ENCODE peak calls at places on chromosomes 2 and 18, in four cellular contexts. L, F, C and H are unnamed samples.

GRCh38 chr2:56185101-56185581 is 1.4 kb downstream of the CCDC85A start:
- DNase-seq in L (no peak), F (no peak), C (no peak), H (no peak)

GRCh38 chr2:70709275-70709674 is 58.7 kb downstream of the ADD2 start:
- DNase-seq in L (no peak), C (no peak), F (no peak), H (no peak)

GRCh38 chr2:10883066-10883465 is 28.7 kb upstream of the KCNF1 start:
- DNase-seq in C (no peak), L (no peak), F (no peak), H (no peak)

GRCh38 chr2:134441153-134441863 is 187.4 kb downstream of the MGAT5 start:
- DNase-seq in F (no peak), L (no peak), C (no peak), H (no peak)

GRCh38 chr2:237041231-237041630 is 44.5 kb upstream of the COPS8 start:
- DNase-seq in C (no peak), L (no peak), F (no peak), H (peak; percentile 8)

GRCh38 chr2:55610954-55611743 is 6.3 kb downstream of the PPP4R3B start:
- DNase-seq in L (no peak), F (no peak), C (no peak), H (no peak)

GRCh38 chr18:32378705-32379104 is 92.0 kb downstream of the GAREM1 start:
- DNase-seq in F (peak; percentile 66), L (no peak), C (no peak), H (no peak)

GRCh38 chr2:108215794-108216211 is 24.0 kb upstream of the SULT1C3 start:
- DNase-seq in C (no peak), L (peak; percentile 38), F (peak; percentile 55), H (peak; percentile 15)

GRCh38 chr18:9825571-9826073 is 60.2 kb upstream of the TXNDC2 start:
- DNase-seq in C (no peak), L (no peak), F (peak; percentile 47), H (peak; percentile 90)

GRCh38 chr2:147467441-147467840 is 377.4 kb upstream of the ACVR2A start:
- DNase-seq in L (no peak), F (no peak), C (no peak), H (no peak)

GRCh38 chr2:236568068-236568921 is 1.3 kb upstream of the ACKR3 start:
- DNase-seq in F (no peak), L (no peak), C (no peak), H (no peak)

GRCh38 chr2:210477496-210477895 is 937 bp upstream of the LANCL1 start:
- DNase-seq in C (no peak), L (peak; percentile 58), F (peak; percentile 54), H (peak; percentile 49)

GRCh38 chr2:232306741-232307305 is 71.7 kb upstream of the ALPP start:
- DNase-seq in C (no peak), L (no peak), F (no peak), H (no peak)

GRCh38 chr2:101546376-101547058 is 71.6 kb upstream of the RFX8 start:
- DNase-seq in C (no peak), L (no peak), F (no peak), H (no peak)

GRCh38 chr2:240885980-240886565 is 9.9 kb downstream of the MAB21L4 start:
- DNase-seq in L (no peak), F (no peak), C (no peak), H (no peak)

GRCh38 chr18:61551586-61551985 is 218.4 kb downstream of the CDH20 start:
- DNase-seq in C (peak; percentile 7), F (peak; percentile 46), L (peak; percentile 53), H (peak; percentile 47)

GRCh38 chr18:45748531-45748930 is 24.6 kb downstream of the SLC14A1 start:
- DNase-seq in C (no peak), L (no peak), F (no peak), H (no peak)

GRCh38 chr2:96113367-96113677 is 3.0 kb downstream of the ADRA2B start:
- DNase-seq in L (no peak), C (no peak), F (no peak), H (no peak)

GRCh38 chr2:176414641-176415040 is 145.4 kb downstream of the MTX2 start:
- DNase-seq in F (no peak), C (no peak), L (no peak), H (no peak)

GRCh38 chr2:105522645-105523044 is 123.8 kb upstream of the FHL2 start:
- DNase-seq in L (no peak), F (peak; percentile 41), C (no peak), H (no peak)

GRCh38 chr2:4561206-4561605 is 857.8 kb downstream of the DCDC2C start:
- DNase-seq in C (no peak), L (no peak), F (no peak), H (no peak)

GRCh38 chr2:31812051-31812798 is 198.6 kb downstream of the MEMO1 start:
- DNase-seq in F (peak; percentile 93), C (peak; percentile 68), L (no peak), H (peak; percentile 88)

GRCh38 chr2:226643550-226644275 is 155.9 kb downstream of the IRS1 start:
- DNase-seq in L (no peak), F (no peak), C (no peak), H (no peak)

DNA sequence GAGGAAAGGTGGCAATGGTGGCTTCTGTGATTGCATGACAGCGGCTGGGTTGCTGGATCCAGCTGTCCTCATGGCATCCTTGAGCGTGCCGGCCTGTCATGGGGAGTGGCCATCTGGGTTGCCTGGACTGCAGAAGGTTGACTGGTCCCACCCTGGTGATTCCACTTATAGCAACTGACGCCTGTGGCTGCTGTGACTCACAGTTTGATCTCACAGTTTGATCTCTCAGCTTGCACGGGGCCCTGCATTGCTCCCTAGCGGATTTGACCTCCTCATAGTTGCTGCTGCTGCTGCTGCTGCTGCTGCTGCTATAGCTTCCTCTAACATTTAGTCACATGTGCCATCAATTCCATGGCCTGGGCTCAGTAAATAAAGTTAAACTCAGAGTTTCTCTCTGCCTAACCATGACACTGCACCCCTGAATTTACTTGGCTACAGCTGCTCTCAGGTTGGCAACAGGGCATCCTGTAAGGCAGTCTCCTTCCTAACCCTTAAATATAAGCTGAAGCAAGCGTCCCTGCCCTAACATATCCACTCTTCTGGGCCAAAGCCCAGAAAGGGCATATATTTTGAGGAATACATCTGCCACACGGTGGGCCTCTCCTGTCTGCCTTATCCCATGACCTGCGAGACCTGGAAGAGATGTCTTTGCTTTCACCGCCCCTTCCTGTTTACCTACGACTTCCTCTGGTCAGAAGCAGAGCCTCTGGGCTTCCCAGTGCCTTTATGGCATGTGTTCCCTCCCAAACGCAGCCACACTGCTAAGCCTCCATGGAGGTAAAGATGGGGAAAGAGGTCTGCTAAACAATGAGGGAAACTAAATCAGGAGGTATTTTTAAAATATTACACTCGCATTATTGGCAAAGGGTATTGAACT is 37.8 kb upstream of the CCDC150 start:
- DNase-seq in F (no peak), C (no peak), L (peak; percentile 15), H (peak; percentile 67)
- TF ChIP-seq TARDBP in F (no peak), C (no peak), L (no peak), H (no peak)

DNA sequence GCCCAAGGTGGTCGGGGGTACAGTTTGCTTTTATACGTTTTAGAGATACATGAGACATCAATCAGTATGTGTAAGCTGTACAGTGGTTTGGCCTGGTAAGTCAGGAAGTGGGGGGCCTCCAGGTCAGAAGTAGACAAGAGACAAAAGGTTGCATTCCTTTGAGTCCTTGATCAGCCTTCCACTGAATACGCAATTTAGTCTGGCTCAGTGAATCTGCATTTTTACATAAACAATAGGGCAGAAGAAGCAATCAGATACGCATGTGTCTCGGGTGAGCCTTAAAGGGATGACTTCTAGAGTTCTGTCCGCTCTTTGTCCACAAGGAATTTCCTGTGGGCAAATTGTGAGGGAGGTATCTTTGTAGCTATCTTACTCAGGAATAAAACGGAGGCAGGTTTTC is 87.2 kb downstream of the SOWAHC start:
- DNase-seq in C (no peak), F (peak; percentile 56), L (no peak), H (no peak)
- TF ChIP-seq TARDBP in C (no peak), F (no peak), L (no peak), H (no peak)

GRCh38 chr2:217290467-217290866 is 430.6 kb upstream of the TNP1 start:
- DNase-seq in L (no peak), C (no peak), F (no peak), H (no peak)
- TF ChIP-seq TARDBP in L (no peak), C (no peak), F (no peak), H (no peak)

GRCh38 chr18:77069931-77070330 is 62.7 kb downstream of the MBP start:
- DNase-seq in C (no peak), L (no peak), F (no peak), H (no peak)
- TF ChIP-seq TARDBP in C (no peak), L (no peak), F (no peak), H (no peak)

GRCh38 chr18:57223160-57223870 is 76.4 kb downstream of the BOD1L2 start:
- DNase-seq in F (no peak), L (no peak), C (no peak), H (no peak)
- TF ChIP-seq TARDBP in F (no peak), L (no peak), C (no peak), H (no peak)

GRCh38 chr18:7600036-7600435 is 32.9 kb downstream of the PTPRM start:
- DNase-seq in F (no peak), L (no peak), C (no peak), H (no peak)

GRCh38 chr18:7596133-7596532 is 29.0 kb downstream of the PTPRM start:
- DNase-seq in F (no peak), L (no peak), C (no peak), H (no peak)

GRCh38 chr18:7601249-7601620 is 34.1 kb downstream of the PTPRM start:
- DNase-seq in F (no peak), C (no peak), L (no peak), H (no peak)

GRCh38 chr18:7600528-7601248 is 33.6 kb downstream of the PTPRM start:
- DNase-seq in C (no peak), F (no peak), L (no peak), H (no peak)

GRCh38 chr18:7598167-7599062 is 31.3 kb downstream of the PTPRM start:
- DNase-seq in C (no peak), L (no peak), F (no peak), H (no peak)
- TF ChIP-seq TARDBP in C (no peak), L (no peak), F (no peak), H (no peak)

GRCh38 chr2:119704670-119705120 is 25.7 kb downstream of the TMEM177 start:
- DNase-seq in C (peak; percentile 67), F (no peak), L (no peak), H (no peak)

GRCh38 chr2:119703526-119703925 is 24.5 kb downstream of the TMEM177 start:
- DNase-seq in F (no peak), C (no peak), L (no peak), H (no peak)

GRCh38 chr2:119702918-119703401 is 24.0 kb downstream of the TMEM177 start:
- DNase-seq in L (peak; percentile 91), C (no peak), F (peak; percentile 73), H (peak; percentile 84)

GRCh38 chr2:119707117-119708087 is 28.4 kb downstream of the TMEM177 start:
- DNase-seq in L (no peak), C (no peak), F (no peak), H (peak; percentile 25)

GRCh38 chr2:119706196-119706595 is 27.2 kb downstream of the TMEM177 start:
- DNase-seq in F (no peak), L (no peak), C (no peak), H (no peak)
- TF ChIP-seq TARDBP in F (no peak), L (no peak), C (no peak), H (no peak)

DNA sequence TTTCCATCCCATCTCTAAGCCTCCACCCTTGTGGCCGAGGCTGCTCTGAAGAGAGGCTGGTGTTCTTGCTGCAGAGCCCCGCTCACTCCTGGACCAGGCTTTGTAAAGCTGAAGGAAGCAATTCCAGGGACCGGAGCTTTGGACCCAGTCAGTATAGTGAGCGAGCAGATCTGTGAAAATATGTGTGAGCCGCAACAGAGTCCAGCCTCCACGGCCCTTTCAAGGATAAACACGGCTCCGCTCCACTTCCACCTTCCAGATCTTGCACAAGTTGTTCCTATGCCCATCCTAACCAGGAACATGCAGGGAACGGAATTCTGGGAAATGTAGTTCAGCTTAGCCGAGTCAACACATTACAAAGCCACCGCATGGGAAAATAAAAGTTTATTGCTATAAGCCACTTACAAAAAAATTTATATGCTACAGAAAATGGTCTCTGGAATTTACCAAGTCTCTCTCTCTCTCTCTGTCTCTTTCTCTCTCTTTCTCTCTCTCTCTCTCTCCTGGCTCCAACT is 151.7 kb upstream of the ZNF521 start:
- DNase-seq in C (no peak), F (peak; percentile 17), L (peak; percentile 76), H (peak; percentile 33)
- TF ChIP-seq TARDBP in C (no peak), F (no peak), L (no peak), H (no peak)